ENCODE peak calls at places on chromosomes 4 and X, in five cellular contexts. One of them, this sample, is unnamed.

GRCh38 chr4:97235516-97235915 is 907.8 kb downstream of the STPG2 start:
- DNase-seq in PC-9: no peak
- DNase-seq in DND-41: no peak
- DNase-seq in neural progenitor cell: peak; percentile 86
- DNase-seq in SK-N-SH: peak; percentile 3
- DNase-seq in this sample: no peak

GRCh38 chr4:150329338-150329737 is 251.1 kb downstream of the DCLK2 start:
- DNase-seq in PC-9: no peak
- DNase-seq in DND-41: no peak
- DNase-seq in neural progenitor cell: no peak
- DNase-seq in SK-N-SH: no peak
- DNase-seq in this sample: no peak

GRCh38 chrX:107710617-107711391 is 64.8 kb downstream of the TSC22D3 start:
- DNase-seq in PC-9: peak; percentile 99
- DNase-seq in DND-41: no peak
- DNase-seq in neural progenitor cell: peak; percentile 56
- DNase-seq in SK-N-SH: no peak
- DNase-seq in this sample: peak; percentile 88

GRCh38 chr4:127698789-127699200 is 31.4 kb upstream of the SLC25A31 start:
- DNase-seq in PC-9: peak; percentile 99
- DNase-seq in DND-41: no peak
- DNase-seq in neural progenitor cell: no peak
- DNase-seq in SK-N-SH: no peak
- DNase-seq in this sample: peak; percentile 87

GRCh38 chr4:180434131-180434895 is 1808.9 kb upstream of the TENM3 start:
- DNase-seq in PC-9: no peak
- DNase-seq in DND-41: no peak
- DNase-seq in neural progenitor cell: no peak
- DNase-seq in SK-N-SH: no peak
- DNase-seq in this sample: peak; percentile 70

GRCh38 chr4:80240976-80241375 is 25.5 kb upstream of the FGF5 start:
- DNase-seq in PC-9: no peak
- DNase-seq in DND-41: no peak
- DNase-seq in neural progenitor cell: no peak
- DNase-seq in SK-N-SH: no peak
- DNase-seq in this sample: peak; percentile 53

GRCh38 chrX:115561605-115562491 is 874 bp downstream of the PLS3 start:
- DNase-seq in PC-9: peak; percentile 53
- DNase-seq in DND-41: no peak
- DNase-seq in neural progenitor cell: peak; percentile 82
- DNase-seq in SK-N-SH: peak; percentile 77
- DNase-seq in this sample: peak; percentile 45

GRCh38 chr4:82360298-82361177 is 13.3 kb downstream of the HNRNPD start:
- DNase-seq in PC-9: no peak
- DNase-seq in DND-41: no peak
- DNase-seq in neural progenitor cell: peak; percentile 67
- DNase-seq in SK-N-SH: peak; percentile 30
- DNase-seq in this sample: peak; percentile 20

GRCh38 chr4:21032246-21032645 is 332.0 kb downstream of the PACRGL start:
- DNase-seq in PC-9: no peak
- DNase-seq in DND-41: no peak
- DNase-seq in neural progenitor cell: no peak
- DNase-seq in SK-N-SH: no peak
- DNase-seq in this sample: no peak

GRCh38 chrX:107559506-107559905 is 68.8 kb upstream of the PRPS1 start:
- DNase-seq in PC-9: peak; percentile 59
- DNase-seq in DND-41: no peak
- DNase-seq in neural progenitor cell: no peak
- DNase-seq in SK-N-SH: no peak
- DNase-seq in this sample: no peak

GRCh38 chrX:140501940-140502468 is 2.9 kb downstream of the SOX3 start:
- DNase-seq in PC-9: no peak
- DNase-seq in DND-41: no peak
- DNase-seq in neural progenitor cell: peak; percentile 66
- DNase-seq in SK-N-SH: no peak
- DNase-seq in this sample: no peak

GRCh38 chr4:178205826-178206225 is 763.6 kb upstream of the AGA start:
- DNase-seq in PC-9: peak; percentile 35
- DNase-seq in DND-41: no peak
- DNase-seq in neural progenitor cell: no peak
- DNase-seq in SK-N-SH: no peak
- DNase-seq in this sample: no peak

DNA sequence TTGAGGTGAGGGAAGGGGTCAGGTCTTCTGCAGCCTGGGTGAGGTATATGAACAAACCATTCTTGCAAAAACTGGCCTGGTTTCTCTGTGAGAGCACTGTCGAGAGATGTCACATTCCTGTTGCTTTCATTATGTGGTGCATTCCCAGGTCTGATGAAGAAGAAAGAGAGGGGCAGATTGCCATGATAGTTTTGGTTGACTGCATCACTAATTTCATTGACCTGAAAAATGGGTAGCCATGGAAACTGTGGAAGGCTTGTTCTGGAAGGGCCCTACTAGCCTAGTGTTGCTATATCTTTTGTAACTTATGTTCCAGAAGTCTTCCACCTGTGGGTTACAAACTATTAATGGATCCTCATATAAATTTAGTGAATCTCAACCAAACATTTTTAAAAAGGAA is 32.9 kb upstream of the CYBB start:
- DNase-seq in PC-9: no peak
- DNase-seq in DND-41: no peak
- DNase-seq in neural progenitor cell: no peak
- DNase-seq in SK-N-SH: no peak
- DNase-seq in this sample: no peak
- H3K4me2 ChIP-seq in PC-9: no peak overlapping the region
- H3K4me2 ChIP-seq in DND-41: no peak overlapping the region
- H3K4me2 ChIP-seq in neural progenitor cell: no peak overlapping the region
- H3K4me2 ChIP-seq in SK-N-SH: no peak overlapping the region
- H3K4me2 ChIP-seq in this sample: no peak overlapping the region

GRCh38 chr4:2500547-2500946 is 31.6 kb downstream of the RNF4 start:
- DNase-seq in PC-9: no peak
- DNase-seq in DND-41: no peak
- DNase-seq in neural progenitor cell: no peak
- DNase-seq in SK-N-SH: no peak
- DNase-seq in this sample: no peak
- H4K20me1 ChIP-seq in PC-9: no peaks in the 10 kb centered on the region
- H4K20me1 ChIP-seq in DND-41: peaks cover 56% of the 10 kb centered on the region
- H4K20me1 ChIP-seq in neural progenitor cell: peaks cover 33% of the 10 kb centered on the region
- H4K20me1 ChIP-seq in SK-N-SH: peaks cover 39% of the 10 kb centered on the region
- H4K20me1 ChIP-seq in this sample: no peaks in the 10 kb centered on the region

GRCh38 chrX:153651540-153652079 is 4.6 kb downstream of the DUSP9 start:
- DNase-seq in PC-9: no peak
- DNase-seq in DND-41: no peak
- DNase-seq in neural progenitor cell: no peak
- DNase-seq in SK-N-SH: peak; percentile 45
- DNase-seq in this sample: no peak

GRCh38 chrX:153650959-153651358 is 4.0 kb downstream of the DUSP9 start:
- DNase-seq in PC-9: no peak
- DNase-seq in DND-41: no peak
- DNase-seq in neural progenitor cell: no peak
- DNase-seq in SK-N-SH: no peak
- DNase-seq in this sample: no peak

GRCh38 chrX:153649178-153649914 is 2.3 kb downstream of the DUSP9 start:
- DNase-seq in PC-9: peak; percentile 49
- DNase-seq in DND-41: peak; percentile 42
- DNase-seq in neural progenitor cell: peak; percentile 81
- DNase-seq in SK-N-SH: peak; percentile 84
- DNase-seq in this sample: no peak

GRCh38 chrX:153648358-153649177 is 1.6 kb downstream of the DUSP9 start:
- DNase-seq in PC-9: no peak
- DNase-seq in DND-41: no peak
- DNase-seq in neural progenitor cell: no peak
- DNase-seq in SK-N-SH: peak; percentile 27
- DNase-seq in this sample: no peak

DNA sequence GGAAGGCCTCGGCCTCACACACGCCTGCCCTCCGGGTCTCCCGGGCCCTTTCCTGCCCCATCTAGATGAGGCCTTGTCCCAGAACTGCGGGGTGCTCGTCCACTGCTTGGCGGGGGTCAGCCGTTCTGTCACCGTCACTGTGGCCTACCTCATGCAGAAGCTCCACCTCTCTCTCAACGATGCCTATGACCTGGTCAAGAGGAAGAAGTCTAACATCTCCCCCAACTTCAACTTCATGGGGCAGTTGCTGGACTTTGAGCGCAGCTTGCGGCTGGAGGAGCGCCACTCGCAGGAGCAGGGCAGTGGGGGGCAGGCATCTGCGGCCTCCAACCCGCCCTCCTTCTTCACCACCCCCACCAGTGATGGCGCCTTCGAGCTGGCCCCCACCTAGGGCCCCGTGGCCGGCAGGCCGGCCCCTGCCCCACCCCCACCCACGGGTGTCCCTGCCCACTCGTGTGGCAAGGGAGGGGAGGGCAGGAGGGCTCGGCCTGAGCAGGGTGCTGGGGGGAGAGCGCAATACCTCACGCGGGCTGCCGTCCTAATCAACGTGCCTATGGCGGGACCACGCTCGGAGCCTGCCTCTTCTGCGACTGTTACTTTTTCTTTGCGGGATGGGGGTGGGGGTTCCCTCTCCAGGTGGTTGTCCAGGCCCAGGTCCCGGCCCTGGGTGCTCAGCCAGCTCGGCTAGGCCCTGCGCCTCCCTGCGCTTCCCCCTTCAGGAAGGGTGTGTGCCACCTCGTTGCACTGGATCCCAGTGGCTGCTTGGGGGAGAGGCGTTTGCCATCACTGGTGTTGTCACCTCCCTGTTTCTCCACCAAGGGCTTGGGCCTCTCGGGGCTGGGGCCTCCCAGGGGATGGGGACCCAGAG is 3.1 kb downstream of the DUSP9 start:
- DNase-seq in PC-9: no peak
- DNase-seq in DND-41: no peak
- DNase-seq in neural progenitor cell: no peak
- DNase-seq in SK-N-SH: no peak
- DNase-seq in this sample: no peak
- H3K9me3 ChIP-seq in PC-9: no peaks in the 10 kb centered on the region
- H3K9me3 ChIP-seq in DND-41: no peaks in the 10 kb centered on the region
- H3K9me3 ChIP-seq in neural progenitor cell: peaks cover 14% of the 10 kb centered on the region
- H3K9me3 ChIP-seq in SK-N-SH: no peaks in the 10 kb centered on the region
- H3K9me3 ChIP-seq in this sample: peaks cover 5% of the 10 kb centered on the region

GRCh38 chr4:110612631-110613269 is 10.1 kb downstream of the PITX2 start:
- DNase-seq in PC-9: no peak
- DNase-seq in DND-41: no peak
- DNase-seq in neural progenitor cell: no peak
- DNase-seq in SK-N-SH: no peak
- DNase-seq in this sample: no peak
- H3K4me2 ChIP-seq in PC-9: no peak overlapping the region
- H3K4me2 ChIP-seq in DND-41: no peak overlapping the region
- H3K4me2 ChIP-seq in neural progenitor cell: no peak overlapping the region
- H3K4me2 ChIP-seq in SK-N-SH: no peak overlapping the region
- H3K4me2 ChIP-seq in this sample: no peak overlapping the region

DNA sequence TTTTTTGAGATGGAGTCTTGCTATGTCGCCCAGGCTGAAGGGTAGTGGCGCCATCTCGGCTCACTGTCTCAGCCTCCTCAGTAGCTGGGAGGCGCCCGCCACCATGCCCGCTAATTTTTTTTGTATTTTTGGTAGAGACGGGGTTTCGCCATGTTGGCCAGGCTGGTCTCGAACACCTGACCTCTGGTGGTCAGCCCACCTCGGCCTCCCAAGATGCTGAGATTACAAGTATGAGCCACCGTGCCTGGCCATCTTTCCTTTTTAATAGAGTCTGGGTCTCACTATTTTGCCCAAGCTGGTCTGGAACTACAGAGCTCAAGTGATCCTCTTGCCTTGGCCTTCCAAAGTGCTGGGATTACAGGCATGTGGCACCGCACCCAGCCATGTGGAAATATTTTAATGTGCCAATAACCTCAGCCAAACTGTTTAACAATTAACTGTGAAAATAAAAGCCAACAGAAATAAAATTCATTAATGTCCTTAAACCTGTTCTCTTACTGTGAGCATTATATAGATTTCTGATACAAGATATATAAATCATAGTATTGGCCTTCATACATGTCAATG is 16.3 kb downstream of the PDS5A start:
- DNase-seq in PC-9: no peak
- DNase-seq in DND-41: no peak
- DNase-seq in neural progenitor cell: no peak
- DNase-seq in SK-N-SH: no peak
- DNase-seq in this sample: no peak
- H4K20me1 ChIP-seq in PC-9: peaks cover 87% of the 10 kb centered on the region
- H4K20me1 ChIP-seq in DND-41: peaks cover 90% of the 10 kb centered on the region
- H4K20me1 ChIP-seq in neural progenitor cell: peaks cover 82% of the 10 kb centered on the region
- H4K20me1 ChIP-seq in SK-N-SH: peaks cover 94% of the 10 kb centered on the region
- H4K20me1 ChIP-seq in this sample: peaks cover 1% of the 10 kb centered on the region

GRCh38 chr4:445410-445809 is 53.5 kb downstream of the ZNF721 start:
- DNase-seq in PC-9: no peak
- DNase-seq in DND-41: no peak
- DNase-seq in neural progenitor cell: no peak
- DNase-seq in SK-N-SH: no peak
- DNase-seq in this sample: no peak
- H3K9me3 ChIP-seq in PC-9: peaks cover 96% of the 10 kb centered on the region
- H3K9me3 ChIP-seq in DND-41: peaks cover 97% of the 10 kb centered on the region
- H3K9me3 ChIP-seq in neural progenitor cell: peaks cover 100% of the 10 kb centered on the region
- H3K9me3 ChIP-seq in SK-N-SH: peaks cover 61% of the 10 kb centered on the region
- H3K9me3 ChIP-seq in this sample: peaks cover 68% of the 10 kb centered on the region

GRCh38 chr4:19380600-19380999 is 871.1 kb upstream of the SLIT2 start:
- DNase-seq in PC-9: no peak
- DNase-seq in DND-41: no peak
- DNase-seq in neural progenitor cell: no peak
- DNase-seq in SK-N-SH: no peak
- DNase-seq in this sample: no peak

GRCh38 chr4:19379318-19379717 is 872.4 kb upstream of the SLIT2 start:
- DNase-seq in PC-9: no peak
- DNase-seq in DND-41: no peak
- DNase-seq in neural progenitor cell: no peak
- DNase-seq in SK-N-SH: no peak
- DNase-seq in this sample: no peak

GRCh38 chr4:19375931-19376330 is 875.8 kb upstream of the SLIT2 start:
- DNase-seq in PC-9: no peak
- DNase-seq in DND-41: no peak
- DNase-seq in neural progenitor cell: no peak
- DNase-seq in SK-N-SH: no peak
- DNase-seq in this sample: no peak

GRCh38 chr4:19382993-19383392 is 868.7 kb upstream of the SLIT2 start:
- DNase-seq in PC-9: no peak
- DNase-seq in DND-41: no peak
- DNase-seq in neural progenitor cell: no peak
- DNase-seq in SK-N-SH: no peak
- DNase-seq in this sample: peak; percentile 4

GRCh38 chr4:19381068-19381467 is 870.6 kb upstream of the SLIT2 start:
- DNase-seq in PC-9: no peak
- DNase-seq in DND-41: no peak
- DNase-seq in neural progenitor cell: no peak
- DNase-seq in SK-N-SH: no peak
- DNase-seq in this sample: peak; percentile 52
- H3K4me2 ChIP-seq in PC-9: no peak overlapping the region
- H3K4me2 ChIP-seq in DND-41: no peak overlapping the region
- H3K4me2 ChIP-seq in neural progenitor cell: no peak overlapping the region
- H3K4me2 ChIP-seq in SK-N-SH: no peak overlapping the region
- H3K4me2 ChIP-seq in this sample: peak overlapping the region; percentile 58

GRCh38 chr4:1711055-1711905 is 839 bp downstream of the SLBP start:
- DNase-seq in PC-9: no peak
- DNase-seq in DND-41: peak; percentile 50
- DNase-seq in neural progenitor cell: peak; percentile 68
- DNase-seq in SK-N-SH: no peak
- DNase-seq in this sample: peak; percentile 56

GRCh38 chr4:1708581-1708980 is 3.5 kb downstream of the SLBP start:
- DNase-seq in PC-9: peak; percentile 65
- DNase-seq in DND-41: no peak
- DNase-seq in neural progenitor cell: no peak
- DNase-seq in SK-N-SH: no peak
- DNase-seq in this sample: no peak

GRCh38 chr4:1703880-1704279 is 8.2 kb downstream of the SLBP start:
- DNase-seq in PC-9: no peak
- DNase-seq in DND-41: no peak
- DNase-seq in neural progenitor cell: no peak
- DNase-seq in SK-N-SH: no peak
- DNase-seq in this sample: no peak

GRCh38 chr4:1706358-1706757 is 5.8 kb downstream of the SLBP start:
- DNase-seq in PC-9: no peak
- DNase-seq in DND-41: no peak
- DNase-seq in neural progenitor cell: no peak
- DNase-seq in SK-N-SH: no peak
- DNase-seq in this sample: no peak

GRCh38 chr4:1705732-1706131 is 6.4 kb downstream of the SLBP start:
- DNase-seq in PC-9: no peak
- DNase-seq in DND-41: no peak
- DNase-seq in neural progenitor cell: no peak
- DNase-seq in SK-N-SH: no peak
- DNase-seq in this sample: no peak
- H4K20me1 ChIP-seq in PC-9: peaks cover 54% of the 10 kb centered on the region
- H4K20me1 ChIP-seq in DND-41: peaks cover 83% of the 10 kb centered on the region
- H4K20me1 ChIP-seq in neural progenitor cell: peaks cover 72% of the 10 kb centered on the region
- H4K20me1 ChIP-seq in SK-N-SH: peaks cover 81% of the 10 kb centered on the region
- H4K20me1 ChIP-seq in this sample: peaks cover 5% of the 10 kb centered on the region